ENCODE peak calls at places on chromosomes 3 and 15, in five cellular contexts. U is left cardiac atrium; H is NCI-H2081; R is CD4-positive, alpha-beta T cell; Q is GM12892. K is an unnamed sample.
A peak's percentile ranks its signal among the peaks of the same experiment; 100 is the strongest.

GRCh38 chr15:46938169-46938568 is 779.1 kb upstream of the SEMA6D start:
- DNase-seq in U (no peak), H (no peak), R (no peak), Q (no peak), K (no peak)

GRCh38 chr3:32239638-32240550 is 1.4 kb downstream of the CMTM8 start:
- DNase-seq in U (no peak), H (peak; percentile 34), R (peak; percentile 38), Q (no peak), K (no peak)

GRCh38 chr3:140595295-140595694 is 82.6 kb upstream of the TRIM42 start:
- DNase-seq in U (no peak), H (no peak), R (no peak), Q (no peak), K (peak; percentile 30)

GRCh38 chr3:110901536-110901935 is 170.1 kb upstream of the NECTIN3 start:
- DNase-seq in U (no peak), H (no peak), R (no peak), Q (no peak), K (no peak)

GRCh38 chr3:46733026-46733800 is 15.5 kb upstream of the PRSS50 start:
- DNase-seq in U (no peak), H (no peak), R (no peak), Q (no peak), K (no peak)

GRCh38 chr3:19229086-19229485 is 80.8 kb downstream of the KCNH8 start:
- DNase-seq in U (no peak), H (no peak), R (no peak), Q (no peak), K (no peak)

GRCh38 chr3:197000211-197000610 is 29.4 kb downstream of the MELTF start:
- DNase-seq in U (no peak), H (no peak), R (no peak), Q (no peak), K (no peak)

GRCh38 chr3:97680696-97681095 is 83.9 kb upstream of the ARL6 start:
- DNase-seq in U (no peak), H (no peak), R (no peak), Q (no peak), K (no peak)

GRCh38 chr15:88440021-88440420 is 27.2 kb downstream of the MRPL46 start:
- DNase-seq in U (no peak), H (no peak), R (no peak), Q (no peak), K (no peak)

GRCh38 chr15:38130200-38130567 is 122.5 kb upstream of the SPRED1 start:
- DNase-seq in U (no peak), H (no peak), R (no peak), Q (no peak), K (no peak)

GRCh38 chr3:157786618-157787017 is 283.4 kb upstream of the VEPH1 start:
- DNase-seq in U (no peak), H (no peak), R (no peak), Q (no peak), K (no peak)

GRCh38 chr15:64137226-64137833 is 14.2 kb upstream of the SNX22 start:
- DNase-seq in U (no peak), H (no peak), R (no peak), Q (no peak), K (peak; percentile 49)

GRCh38 chr15:92889390-92890113 is 10.6 kb upstream of the CHD2 start:
- DNase-seq in U (no peak), H (no peak), R (no peak), Q (no peak), K (no peak)

GRCh38 chr15:52440414-52440813 is 88.3 kb downstream of the MYO5A start:
- DNase-seq in U (no peak), H (no peak), R (no peak), Q (no peak), K (no peak)

GRCh38 chr3:182349951-182350350 is 443.4 kb upstream of the ATP11B start:
- DNase-seq in U (no peak), H (no peak), R (no peak), Q (no peak), K (no peak)

GRCh38 chr3:183790700-183791099 is 34.7 kb downstream of the MAP6D1 start:
- DNase-seq in U (no peak), H (no peak), R (no peak), Q (no peak), K (no peak)

GRCh38 chr3:119817071-119817470 is 35.2 kb downstream of the NR1I2 start:
- DNase-seq in U (no peak), H (no peak), R (no peak), Q (no peak), K (peak; percentile 66)

GRCh38 chr3:114848643-114849350 is 298.3 kb downstream of the ZBTB20 start:
- DNase-seq in U (no peak), H (no peak), R (no peak), Q (no peak), K (no peak)

GRCh38 chr3:171459942-171460225 is 321 bp downstream of the TNIK start:
- DNase-seq in U (no peak), H (no peak), R (no peak), Q (no peak), K (no peak)

GRCh38 chr3:183597959-183598358 is 37.5 kb upstream of the KLHL24 start:
- DNase-seq in U (no peak), H (no peak), R (no peak), Q (no peak), K (no peak)

GRCh38 chr3:169300436-169300835 is 363.1 kb downstream of the MECOM start:
- DNase-seq in U (no peak), H (no peak), R (no peak), Q (no peak), K (no peak)

GRCh38 chr3:172520332-172520831 is 2.8 kb downstream of the TNFSF10 start:
- DNase-seq in U (no peak), H (no peak), R (no peak), Q (no peak), K (no peak)

GRCh38 chr15:66852064-66852905 is 150.2 kb downstream of the SMAD6 start:
- DNase-seq in U (no peak), H (no peak), R (no peak), Q (no peak), K (no peak)

GRCh38 chr3:143751643-143752178 is 96.6 kb downstream of the SLC9A9 start:
- DNase-seq in U (no peak), H (no peak), R (peak; percentile 19), Q (no peak), K (no peak)

GRCh38 chr3:81279481-81280273 is 481.8 kb downstream of the GBE1 start:
- DNase-seq in U (no peak), H (no peak), R (no peak), Q (no peak), K (no peak)